ENCODE peak calls at places on chromosome 21, in nine cellular contexts. O is psoas muscle; P is NCI-H1694 treated with DMSO at 0.1 percent for 48 hours; Q is NCI-H1105; R is T-helper 2 cell; F is activated CD4-positive, CD25-positive, alpha-beta regulatory T cell treated with anti-CD3 and anti-CD28 coated beads, Interleukin-2, amount 50 U/mL, for 16 hours; H is GM13977; D is Right ventricle myocardium superior; U is body of pancreas. J is an unnamed sample.

GRCh38 chr21:43333301-43334062 is 93.4 kb downstream of the SIK1 start:
- DNase-seq in O (peak), P (no peak), Q (no peak), R (no peak), F (no peak), H (no peak), D (no peak), U (peak), J (peak)

GRCh38 chr21:32772281-32773047 is 909 bp upstream of the PAXBP1 start:
- DNase-seq in O (peak), P (no peak), Q (peak), R (peak), F (peak), H (peak), D (no peak), U (peak), J (no peak)

GRCh38 chr21:31092867-31093266 is 54.6 kb upstream of the KRTAP19-8 start:
- DNase-seq in O (no peak), P (no peak), Q (no peak), R (no peak), F (no peak), H (no peak), D (no peak), U (no peak), J (no peak)

GRCh38 chr21:27359141-27359540 is 392.3 kb upstream of the ADAMTS5 start:
- DNase-seq in O (no peak), P (no peak), Q (no peak), R (no peak), F (no peak), H (no peak), D (no peak), U (no peak), J (no peak)

GRCh38 chr21:45378258-45378966 is 26.6 kb upstream of the COL18A1 start:
- DNase-seq in O (no peak), P (no peak), Q (no peak), R (no peak), F (no peak), H (no peak), D (peak), U (peak), J (peak)

GRCh38 chr21:17794631-17795030 is 24.5 kb downstream of the C21orf91 start:
- DNase-seq in O (no peak), P (no peak), Q (no peak), R (no peak), F (no peak), H (no peak), D (no peak), U (no peak), J (no peak)

GRCh38 chr21:39224930-39225329 is 41.7 kb upstream of the PSMG1 start:
- DNase-seq in O (no peak), P (no peak), Q (no peak), R (no peak), F (no peak), H (no peak), D (no peak), U (no peak), J (no peak)

GRCh38 chr21:37687001-37687400 is 229.3 kb downstream of the KCNJ6 start:
- DNase-seq in O (no peak), P (no peak), Q (no peak), R (no peak), F (no peak), H (no peak), D (no peak), U (no peak), J (no peak)

GRCh38 chr21:38250991-38251418 is 5.8 kb upstream of the KCNJ15 start:
- DNase-seq in O (no peak), P (no peak), Q (no peak), R (no peak), F (no peak), H (no peak), D (no peak), U (no peak), J (no peak)

GRCh38 chr21:36910581-36911307 is 55.7 kb downstream of the HLCS start:
- DNase-seq in O (peak), P (no peak), Q (no peak), R (no peak), F (no peak), H (no peak), D (no peak), U (no peak), J (no peak)

GRCh38 chr21:15754640-15755039 is 24.9 kb downstream of the USP25 start:
- DNase-seq in O (no peak), P (no peak), Q (no peak), R (no peak), F (no peak), H (no peak), D (no peak), U (no peak), J (no peak)

GRCh38 chr21:34274001-34274400 is 89.8 kb upstream of the KCNE2 start:
- DNase-seq in O (no peak), P (no peak), Q (no peak), R (no peak), F (no peak), H (no peak), D (no peak), U (no peak), J (no peak)

GRCh38 chr21:43262427-43262826 is 93.6 kb downstream of the CRYAA start:
- DNase-seq in O (peak), P (no peak), Q (no peak), R (no peak), F (no peak), H (no peak), D (peak), U (no peak), J (peak)

GRCh38 chr21:32334980-32335471 is 36.4 kb downstream of the MRAP start:
- DNase-seq in O (no peak), P (peak), Q (no peak), R (no peak), F (no peak), H (no peak), D (no peak), U (no peak), J (no peak)

GRCh38 chr21:14750041-14750440 is 203.9 kb upstream of the SAMSN1 start:
- DNase-seq in O (no peak), P (no peak), Q (no peak), R (no peak), F (no peak), H (no peak), D (no peak), U (no peak), J (no peak)

GRCh38 chr21:31293986-31294385 is 50.1 kb downstream of the TIAM1 start:
- DNase-seq in O (no peak), P (no peak), Q (no peak), R (peak), F (no peak), H (no peak), D (no peak), U (no peak), J (no peak)

GRCh38 chr21:27776925-27777553 is 810.2 kb upstream of the ADAMTS5 start:
- DNase-seq in O (peak), P (no peak), Q (no peak), R (no peak), F (no peak), H (no peak), D (peak), U (peak), J (no peak)

GRCh38 chr21:43767980-43768867 is 7.9 kb downstream of the CSTB start:
- DNase-seq in O (peak), P (no peak), Q (no peak), R (no peak), F (no peak), H (no peak), D (peak), U (no peak), J (peak)

GRCh38 chr21:41460578-41461527 is 34.8 kb downstream of the MX1 start:
- DNase-seq in O (peak), P (no peak), Q (peak), R (peak), F (peak), H (peak), D (peak), U (peak), J (peak)

GRCh38 chr21:41283211-41283818 is 33.3 kb upstream of the FAM3B start:
- DNase-seq in O (no peak), P (peak), Q (peak), R (no peak), F (peak), H (peak), D (no peak), U (peak), J (no peak)

GRCh38 chr21:46549650-46550049 is 55.2 kb downstream of the S100B start:
- DNase-seq in O (no peak), P (no peak), Q (no peak), R (no peak), F (no peak), H (no peak), D (no peak), U (no peak), J (no peak)